ENCODE peak calls at places on chromosomes 2 and 18, in seven cellular contexts. T is thoracic aorta, H is BJ, Z is foreskin fibroblast, C is ovary, W is right atrium auricular region, O is fibroblast of pulmonary artery. M is an unnamed sample.
A peak's percentile ranks its signal among the peaks of the same experiment; 100 is the strongest.

GRCh38 chr18:72830109-72830508 is 37.7 kb downstream of the NETO1 start:
- DNase-seq in T (no peak), H (no peak), Z (peak; percentile 12), C (no peak), W (no peak), O (peak; percentile 1), M (no peak)

GRCh38 chr2:101188683-101189405 is 37.7 kb upstream of the TBC1D8 start:
- DNase-seq in T (no peak), H (no peak), Z (no peak), C (no peak), W (no peak), O (peak; percentile 53), M (no peak)

GRCh38 chr2:140348826-140349225 is 1568.6 kb upstream of the NXPH2 start:
- DNase-seq in T (no peak), H (no peak), Z (no peak), C (no peak), W (no peak), O (no peak), M (no peak)

GRCh38 chr2:63589148-63589972 is 597 bp downstream of the MDH1 start:
- DNase-seq in T (no peak), H (no peak), Z (no peak), C (no peak), W (no peak), O (no peak), M (no peak)

GRCh38 chr2:98472132-98472650 is 27.5 kb downstream of the INPP4A start:
- DNase-seq in T (no peak), H (no peak), Z (no peak), C (no peak), W (no peak), O (no peak), M (no peak)

GRCh38 chr18:6747646-6748045 is 18.1 kb downstream of the ARHGAP28 start:
- DNase-seq in T (no peak), H (peak; percentile 86), Z (peak; percentile 93), C (no peak), W (no peak), O (peak; percentile 67), M (peak; percentile 97)

GRCh38 chr18:23105581-23106219 is 29.6 kb upstream of the CABLES1 start:
- DNase-seq in T (no peak), H (no peak), Z (no peak), C (no peak), W (no peak), O (no peak), M (no peak)

GRCh38 chr18:5961097-5961827 is 65.9 kb upstream of the TMEM200C start:
- DNase-seq in T (no peak), H (no peak), Z (no peak), C (no peak), W (no peak), O (no peak), M (no peak)

GRCh38 chr18:41783065-41783818 is 171.8 kb upstream of the PIK3C3 start:
- DNase-seq in T (no peak), H (no peak), Z (no peak), C (no peak), W (no peak), O (no peak), M (no peak)

GRCh38 chr2:8534729-8535397 is 147.0 kb upstream of the ID2 start:
- DNase-seq in T (no peak), H (no peak), Z (no peak), C (peak; percentile 81), W (peak; percentile 83), O (peak; percentile 68), M (no peak)

GRCh38 chr2:238855299-238855698 is 7.4 kb downstream of the TWIST2 start:
- DNase-seq in T (no peak), H (no peak), Z (no peak), C (no peak), W (no peak), O (no peak), M (no peak)

GRCh38 chr2:20423847-20424246 is 23.0 kb upstream of the RHOB start:
- DNase-seq in T (no peak), H (no peak), Z (no peak), C (no peak), W (peak; percentile 57), O (no peak), M (no peak)

GRCh38 chr2:20425884-20426283 is 21.0 kb upstream of the RHOB start:
- DNase-seq in T (no peak), H (no peak), Z (no peak), C (no peak), W (peak; percentile 54), O (no peak), M (no peak)

GRCh38 chr2:20423376-20423775 is 23.5 kb upstream of the RHOB start:
- DNase-seq in T (no peak), H (no peak), Z (no peak), C (no peak), W (peak; percentile 16), O (no peak), M (no peak)

GRCh38 chr2:20425371-20425881 is 21.4 kb upstream of the RHOB start:
- DNase-seq in T (no peak), H (no peak), Z (no peak), C (no peak), W (peak; percentile 55), O (no peak), M (no peak)

GRCh38 chr2:20424300-20425290 is 22.3 kb upstream of the RHOB start:
- DNase-seq in T (no peak), H (peak; percentile 73), Z (peak; percentile 92), C (peak; percentile 25), W (peak; percentile 62), O (peak; percentile 80), M (peak; percentile 82)
- H3K4me3 ChIP-seq in T (no peak overlapping the region), H (no peak overlapping the region), Z (no peak overlapping the region), C (no peak overlapping the region), W (no peak overlapping the region), O (no peak overlapping the region), M (no peak overlapping the region)

GRCh38 chr2:163610817-163611556 is 124.8 kb downstream of the FIGN start:
- DNase-seq in T (no peak), H (no peak), Z (no peak), C (no peak), W (no peak), O (no peak), M (no peak)
- TF ChIP-seq CTCF in T (no peak), H (no peak), Z (no peak), C (no peak), W (no peak), O (no peak), M (peak; percentile 19)

DNA sequence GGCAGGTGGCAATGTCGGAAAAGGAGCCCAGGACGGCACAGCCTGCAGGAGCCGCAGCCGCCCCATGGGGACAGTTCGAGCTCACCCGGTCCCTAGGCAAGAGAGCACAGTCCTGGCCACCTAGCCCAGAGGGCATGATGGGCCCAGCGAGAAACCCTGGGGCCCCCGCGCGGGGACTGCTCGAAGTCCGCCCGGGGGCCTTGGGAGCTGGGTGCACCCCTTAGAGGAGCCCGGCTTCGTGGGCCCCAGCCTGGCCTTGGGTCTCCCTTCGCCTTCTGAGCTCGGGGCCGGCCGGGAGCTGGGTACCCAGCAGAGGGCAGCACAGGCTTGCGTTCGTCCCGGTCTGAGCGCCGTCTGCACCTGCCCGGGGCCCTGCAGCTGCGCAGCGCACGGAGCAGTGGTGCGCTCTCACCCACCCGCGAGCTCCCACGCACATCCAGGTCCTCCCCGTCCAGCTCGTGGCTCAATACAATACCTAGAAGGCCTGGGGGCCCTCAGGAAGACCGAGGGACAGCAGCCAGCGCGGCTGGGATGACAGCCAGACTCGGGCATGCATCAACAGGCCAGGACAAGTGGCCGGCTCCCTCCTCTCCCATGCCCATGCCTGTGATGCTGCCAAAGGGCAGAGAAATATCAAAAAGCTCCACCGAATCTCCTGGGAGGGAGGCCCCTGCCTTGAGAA is 96.2 kb upstream of the ZNF532 start:
- DNase-seq in T (peak; percentile 28), H (no peak), Z (peak; percentile 34), C (peak; percentile 70), W (no peak), O (peak; percentile 61), M (no peak)
- H3K4me3 ChIP-seq in T (peak overlapping the region; percentile 69), H (no peak overlapping the region), Z (peak overlapping the region; percentile 29), C (peak overlapping the region; percentile 24), W (peak overlapping the region; percentile 31), O (no peak overlapping the region), M (peak overlapping the region; percentile 17)

DNA sequence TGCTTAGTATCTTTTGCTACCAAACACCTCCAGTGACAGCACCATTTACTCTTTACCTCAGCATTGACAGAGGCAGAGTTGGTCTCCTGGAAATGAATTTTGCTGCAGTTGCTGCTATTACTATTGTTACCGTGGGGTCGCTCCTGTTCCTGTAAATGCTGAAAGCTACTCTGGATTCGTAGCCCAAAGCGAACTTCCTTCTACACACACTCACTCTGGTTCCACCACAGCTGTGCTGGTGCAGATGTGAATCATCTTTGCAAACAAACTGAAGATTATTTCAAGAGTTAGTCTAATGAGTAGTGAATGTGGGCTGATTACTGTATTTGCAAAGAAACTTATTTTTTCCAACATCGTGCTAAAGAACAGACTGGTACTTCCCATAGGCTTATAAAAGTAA is 303.9 kb downstream of the LPIN1 start:
- DNase-seq in T (no peak), H (peak; percentile 64), Z (peak; percentile 91), C (no peak), W (no peak), O (no peak), M (peak; percentile 87)
- TF ChIP-seq CTCF in T (no peak), H (peak; percentile 48), Z (peak; percentile 42), C (no peak), W (no peak), O (no peak), M (peak; percentile 49)

GRCh38 chr18:73841661-73842060 is 306.0 kb downstream of the FBXO15 start:
- DNase-seq in T (no peak), H (no peak), Z (no peak), C (no peak), W (no peak), O (peak; percentile 17), M (no peak)

GRCh38 chr18:73840319-73841065 is 307.1 kb downstream of the FBXO15 start:
- DNase-seq in T (no peak), H (no peak), Z (no peak), C (no peak), W (no peak), O (no peak), M (no peak)

GRCh38 chr18:73848656-73849055 is 299.0 kb downstream of the FBXO15 start:
- DNase-seq in T (no peak), H (peak; percentile 88), Z (peak; percentile 69), C (no peak), W (no peak), O (peak; percentile 84), M (peak; percentile 48)

GRCh38 chr18:73839441-73839840 is 308.2 kb downstream of the FBXO15 start:
- DNase-seq in T (no peak), H (no peak), Z (no peak), C (no peak), W (no peak), O (no peak), M (no peak)

GRCh38 chr18:73842795-73843394 is 304.7 kb downstream of the FBXO15 start:
- DNase-seq in T (no peak), H (no peak), Z (peak; percentile 48), C (no peak), W (no peak), O (peak; percentile 69), M (peak; percentile 15)
- H3K4me3 ChIP-seq in T (peak overlapping the region; percentile 45), H (no peak overlapping the region), Z (no peak overlapping the region), C (no peak overlapping the region), W (peak overlapping the region; percentile 21), O (no peak overlapping the region), M (no peak overlapping the region)

GRCh38 chr2:213152065-213152794 is 818 bp upstream of the IKZF2 start:
- DNase-seq in T (peak; percentile 7), H (no peak), Z (peak; percentile 65), C (peak; percentile 71), W (peak; percentile 77), O (peak; percentile 80), M (no peak)
- TF ChIP-seq CTCF in T (peak; percentile 42), H (peak; percentile 71), Z (peak; percentile 46), C (peak; percentile 10), W (peak; percentile 22), O (peak; percentile 39), M (no peak)

GRCh38 chr2:207133493-207133861 is 32.3 kb downstream of the KLF7 start:
- DNase-seq in T (no peak), H (no peak), Z (no peak), C (no peak), W (no peak), O (no peak), M (no peak)
- H3K4me3 ChIP-seq in T (peak overlapping the region; percentile 43), H (no peak overlapping the region), Z (no peak overlapping the region), C (no peak overlapping the region), W (no peak overlapping the region), O (peak overlapping the region; percentile 9), M (no peak overlapping the region)